ENCODE peak calls at places on chromosomes 6 and 20, in five cellular contexts. T is AG09309, R is HepG2, Q is GM12878, J is body of pancreas. I is an unnamed sample.
A peak's percentile ranks its signal among the peaks of the same experiment; 100 is the strongest.

GRCh38 chr6:70860044-70860443 is 96.8 kb downstream of the B3GAT2 start:
- DNase-seq in R (no peak), J (no peak), T (peak; percentile 2), Q (no peak), I (peak; percentile 10)

GRCh38 chr6:34543421-34543820 is 12.7 kb downstream of the SPDEF start:
- DNase-seq in T (peak; percentile 14), Q (no peak), J (no peak), R (no peak), I (peak; percentile 29)

GRCh38 chr6:138104618-138105213 is 2.5 kb downstream of the PERP start:
- DNase-seq in J (no peak), Q (no peak), R (no peak), T (no peak), I (no peak)

GRCh38 chr6:64085126-64085525 is 449.5 kb downstream of the PHF3 start:
- DNase-seq in J (no peak), Q (no peak), R (no peak), T (no peak), I (no peak)

GRCh38 chr20:7772376-7772775 is 167.9 kb downstream of the HAO1 start:
- DNase-seq in T (no peak), J (no peak), Q (no peak), R (no peak), I (no peak)

GRCh38 chr6:1708820-1709612 is 99.3 kb downstream of the FOXC1 start:
- DNase-seq in J (peak; percentile 53), T (no peak), Q (no peak), R (peak; percentile 30), I (no peak)

GRCh38 chr6:46949662-46950280 is 28.0 kb upstream of the ADGRF5 start:
- DNase-seq in J (peak; percentile 28), R (no peak), T (no peak), Q (no peak), I (no peak)

GRCh38 chr6:105302617-105303128 is 100.2 kb downstream of the PREP start:
- DNase-seq in Q (no peak), R (no peak), J (no peak), T (no peak), I (no peak)

GRCh38 chr20:3227511-3227910 is 11.5 kb downstream of the SLC4A11 start:
- DNase-seq in Q (no peak), J (no peak), R (no peak), T (no peak), I (no peak)

GRCh38 chr6:110876170-110876773 is 1.7 kb downstream of the AMD1 start:
- DNase-seq in T (peak; percentile 62), Q (no peak), R (peak; percentile 78), J (peak; percentile 89), I (peak; percentile 47)

GRCh38 chr6:3421763-3422456 is 34.9 kb downstream of the SLC22A23 start:
- DNase-seq in Q (peak; percentile 21), T (peak; percentile 18), R (no peak), J (no peak), I (no peak)

GRCh38 chr20:33359399-33360261 is 41.7 kb downstream of the CDK5RAP1 start:
- DNase-seq in R (no peak), T (no peak), J (no peak), Q (no peak), I (no peak)

GRCh38 chr20:22688485-22688884 is 104.1 kb upstream of the FOXA2 start:
- DNase-seq in J (no peak), T (no peak), Q (no peak), R (no peak), I (no peak)

GRCh38 chr20:24469116-24470030 is at the start of gene SYNDIG1:
- DNase-seq in J (no peak), Q (no peak), T (no peak), R (no peak), I (no peak)

GRCh38 chr20:1935696-1936366 is 40.6 kb downstream of the SIRPA start:
- DNase-seq in J (peak; percentile 58), Q (no peak), T (no peak), R (no peak), I (no peak)

GRCh38 chr6:47027315-47027714 is 14.8 kb downstream of the ADGRF1 start:
- DNase-seq in Q (no peak), T (no peak), R (no peak), J (no peak), I (no peak)

GRCh38 chr6:108562503-108562993 is 1.8 kb downstream of the FOXO3 start:
- DNase-seq in J (peak; percentile 88), Q (no peak), R (peak; percentile 80), T (no peak), I (no peak)

GRCh38 chr20:46088409-46089075 is 1.2 kb downstream of the NCOA5 start:
- DNase-seq in T (no peak), Q (no peak), R (peak; percentile 63), J (no peak), I (no peak)

GRCh38 chr6:5121956-5122355 is 36.8 kb downstream of the PPP1R3G start:
- DNase-seq in T (no peak), J (no peak), R (no peak), Q (no peak), I (no peak)

GRCh38 chr20:63976980-63977391 is 2.5 kb downstream of the SAMD10 start:
- DNase-seq in Q (no peak), T (no peak), R (no peak), J (no peak), I (no peak)

GRCh38 chr6:34465551-34466241 is at the start of gene PACSIN1:
- DNase-seq in R (no peak), J (peak; percentile 63), T (no peak), Q (no peak), I (no peak)

GRCh38 chr20:56708991-56709390 is 79.9 kb downstream of the TFAP2C start:
- DNase-seq in J (no peak), R (no peak), Q (no peak), T (no peak), I (no peak)

GRCh38 chr6:169667716-169668115 is 34.1 kb downstream of the WDR27 start:
- DNase-seq in R (no peak), T (no peak), J (no peak), Q (no peak), I (no peak)

GRCh38 chr6:165390475-165390874 is 81.1 kb upstream of the C6orf118 start:
- DNase-seq in T (no peak), Q (no peak), J (no peak), R (no peak), I (no peak)

GRCh38 chr20:13105864-13106457 is 97.2 kb downstream of the SPTLC3 start:
- DNase-seq in T (no peak), J (peak; percentile 9), R (peak; percentile 62), Q (no peak), I (peak; percentile 4)

GRCh38 chr6:41622210-41622990 is 15.9 kb upstream of the MDFI start:
- DNase-seq in J (no peak), Q (peak; percentile 34), T (no peak), R (no peak), I (no peak)

GRCh38 chr6:32982084-32982701 is 13.8 kb downstream of the BRD2 start:
- DNase-seq in R (no peak), Q (no peak), J (no peak), T (no peak), I (no peak)

GRCh38 chr6:74018825-74019224 is 322.8 kb downstream of the CD109 start:
- DNase-seq in Q (no peak), J (no peak), R (no peak), T (no peak), I (no peak)

GRCh38 chr6:81614292-81614691 is 138.2 kb downstream of the TENT5A start:
- DNase-seq in Q (no peak), R (peak; percentile 13), T (no peak), J (peak; percentile 6), I (no peak)

GRCh38 chr20:33999025-33999629 is 5.4 kb downstream of the RALY start:
- DNase-seq in R (no peak), T (no peak), J (no peak), Q (no peak), I (no peak)

GRCh38 chr20:17172826-17173420 is 53.9 kb upstream of the PCSK2 start:
- DNase-seq in Q (no peak), J (no peak), R (no peak), T (no peak), I (no peak)

DNA sequence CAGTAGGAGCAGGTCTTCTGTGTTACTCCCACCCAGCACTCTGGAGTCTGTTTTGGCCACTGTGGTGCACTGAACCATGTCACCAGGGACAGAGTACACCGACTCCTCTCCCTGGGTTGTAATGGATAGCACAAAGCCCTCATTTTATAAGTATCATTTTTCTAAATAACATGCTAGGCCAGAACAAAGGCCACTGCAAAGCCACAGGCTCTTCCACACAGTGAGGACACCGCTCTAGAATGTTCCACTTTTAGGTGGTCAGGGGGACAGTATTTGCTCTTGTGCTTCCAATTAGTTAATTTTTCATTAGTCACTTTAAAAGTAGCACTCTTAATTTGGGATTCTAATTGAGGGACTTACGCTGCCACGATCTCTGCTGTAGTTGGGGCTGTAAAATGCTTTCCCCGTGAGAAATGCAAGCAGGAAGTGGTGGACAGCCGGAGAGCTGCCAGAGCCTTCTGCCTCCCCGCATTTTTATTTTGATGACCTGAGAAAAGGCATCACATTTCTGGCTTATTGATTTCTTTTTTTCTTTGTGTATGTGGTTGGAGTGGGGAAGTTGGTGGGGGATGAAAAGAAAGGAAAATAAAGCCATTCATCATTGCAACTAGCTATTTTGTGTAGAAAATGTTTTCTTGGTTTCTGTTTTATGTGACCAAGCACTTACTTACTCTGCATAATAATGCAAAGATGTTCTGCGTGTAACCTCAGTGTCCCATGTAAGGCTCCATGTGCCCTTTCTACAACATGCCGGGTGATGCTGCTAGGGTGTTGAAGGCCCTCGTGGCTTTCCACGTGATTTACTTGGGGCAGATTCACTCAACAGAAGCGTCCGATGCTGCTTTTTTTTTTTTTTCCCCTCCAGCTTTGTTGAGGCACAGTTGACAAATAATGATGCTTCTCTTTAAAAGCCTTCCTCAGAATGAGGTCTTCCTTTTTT is 195.9 kb downstream of the SASH1 start:
- DNase-seq in J (no peak), T (no peak), Q (no peak), R (no peak), I (no peak)
- H3K4me3 ChIP-seq in J (no peak overlapping the region), T (no peak overlapping the region), Q (no peak overlapping the region), R (no peak overlapping the region), I (no peak overlapping the region)

GRCh38 chr6:135774006-135774405 is 77.5 kb upstream of the PDE7B start:
- DNase-seq in R (no peak), Q (no peak), J (no peak), T (no peak), I (no peak)
- TF ChIP-seq CTCF in R (no peak), Q (no peak), J (no peak), T (no peak), I (no peak)

DNA sequence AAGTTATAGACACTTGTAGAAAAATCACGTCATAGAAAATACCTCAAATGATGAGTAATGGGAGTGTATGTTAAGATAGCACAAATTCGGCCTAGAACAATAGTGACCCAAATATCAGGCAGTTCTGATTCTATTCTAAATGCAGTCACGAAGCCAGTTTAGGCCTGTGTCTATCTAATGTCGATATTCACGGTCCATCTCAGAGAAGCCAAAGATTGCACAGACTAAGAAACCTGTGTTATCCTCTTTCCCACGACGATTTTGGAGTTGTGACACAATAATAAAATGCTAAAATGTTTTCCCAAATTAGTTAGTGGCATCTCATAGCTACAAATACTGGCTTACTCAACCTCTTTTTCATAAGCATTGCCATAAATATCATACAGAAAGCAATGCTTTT is 4.0 kb downstream of the HIVEP2 start:
- DNase-seq in R (no peak), J (no peak), T (no peak), Q (no peak), I (no peak)
- H3K4me3 ChIP-seq in R (no peak overlapping the region), J (no peak overlapping the region), T (no peak overlapping the region), Q (peak overlapping the region; percentile 22), I (no peak overlapping the region)

DNA sequence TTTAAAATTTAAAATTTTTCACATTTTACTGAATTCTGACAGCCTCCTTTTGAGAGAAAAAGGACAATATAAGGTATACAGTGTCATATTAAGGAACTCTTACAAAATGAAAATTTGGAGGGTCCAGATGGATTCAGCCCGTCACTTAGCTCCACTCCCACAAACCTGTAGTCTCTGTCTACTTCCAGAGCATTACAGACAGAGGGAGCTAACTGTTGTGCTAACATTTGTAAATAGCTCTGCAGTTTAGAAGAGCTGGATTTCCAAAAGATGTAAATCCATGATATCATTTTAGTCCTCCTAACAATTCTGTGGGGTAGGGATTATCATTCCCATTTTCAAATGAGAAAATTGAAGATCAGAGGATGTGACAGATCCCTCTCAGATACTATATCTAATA is 16.1 kb upstream of the SERINC3 start:
- DNase-seq in J (no peak), Q (no peak), T (no peak), R (no peak), I (no peak)
- TF ChIP-seq CTCF in J (no peak), Q (no peak), T (peak; percentile 23), R (peak; percentile 7), I (peak; percentile 27)

I was measured in AG04449.